ENCODE peak calls at places on chromosomes 2 and 18, in four cellular contexts. D is RKO, J is RCC 7860, Q is adrenal gland. G is an unnamed sample.

GRCh38 chr2:63661076-63661475 is 72.3 kb downstream of the MDH1 start:
- DNase-seq in D (peak), J (peak), Q (no peak), G (peak)

GRCh38 chr2:85022232-85022631 is 51.3 kb downstream of the KCMF1 start:
- DNase-seq in D (no peak), J (no peak), Q (no peak), G (no peak)

GRCh38 chr2:230327418-230328154 is 593 bp downstream of the SP140L start:
- DNase-seq in D (peak), J (no peak), Q (no peak), G (no peak)

GRCh38 chr2:36376319-36376765 is 20.8 kb downstream of the CRIM1 start:
- DNase-seq in D (no peak), J (peak), Q (peak), G (no peak)

GRCh38 chr2:105385703-105386540 is 12.9 kb downstream of the FHL2 start:
- DNase-seq in D (no peak), J (no peak), Q (no peak), G (no peak)

GRCh38 chr2:133484106-133484505 is 84.2 kb downstream of the NCKAP5 start:
- DNase-seq in D (no peak), J (no peak), Q (no peak), G (no peak)

GRCh38 chr2:96129528-96130120 is 8.7 kb downstream of the ASTL start:
- DNase-seq in D (no peak), J (no peak), Q (no peak), G (no peak)

GRCh38 chr2:231535961-231536360 is 5.7 kb upstream of the NMUR1 start:
- DNase-seq in D (no peak), J (no peak), Q (no peak), G (no peak)

GRCh38 chr2:143778981-143779380 is 649.8 kb downstream of the ARHGAP15 start:
- DNase-seq in D (peak), J (peak), Q (no peak), G (no peak)

GRCh38 chr18:51234117-51235010 is 36.9 kb upstream of the MEX3C start:
- DNase-seq in D (no peak), J (peak), Q (no peak), G (no peak)

GRCh38 chr18:23735021-23735464 is 45.8 kb downstream of the LAMA3 start:
- DNase-seq in D (no peak), J (peak), Q (no peak), G (no peak)

GRCh38 chr2:96164459-96165184 is 19.4 kb upstream of the DUSP2 start:
- DNase-seq in D (no peak), J (no peak), Q (no peak), G (no peak)

GRCh38 chr18:78983530-78983929 is 3.9 kb downstream of the SALL3 start:
- DNase-seq in D (no peak), J (no peak), Q (no peak), G (no peak)

GRCh38 chr2:172084734-172085459 is 410 bp upstream of the DLX1 start:
- DNase-seq in D (peak), J (peak), Q (peak), G (peak)

GRCh38 chr2:191951832-191952231 is 104.9 kb upstream of the CAVIN2 start:
- DNase-seq in D (no peak), J (no peak), Q (no peak), G (no peak)

GRCh38 chr2:117856415-117857210 is 42.1 kb downstream of the DDX18 start:
- DNase-seq in D (peak), J (peak), Q (no peak), G (peak)

GRCh38 chr2:148108377-148108776 is 87.5 kb downstream of the MBD5 start:
- DNase-seq in D (no peak), J (no peak), Q (no peak), G (no peak)

GRCh38 chr18:40624959-40625358 is 1330.1 kb upstream of the PIK3C3 start:
- DNase-seq in D (no peak), J (no peak), Q (no peak), G (no peak)

GRCh38 chr2:140863713-140864112 is 1267.1 kb downstream of the LRP1B start:
- DNase-seq in D (peak), J (peak), Q (no peak), G (peak)

GRCh38 chr2:29223851-29224692 is 108.9 kb downstream of the CLIP4 start:
- DNase-seq in D (peak), J (no peak), Q (peak), G (peak)

GRCh38 chr2:62596061-62596658 is 90.2 kb upstream of the TMEM17 start:
- DNase-seq in D (peak), J (peak), Q (no peak), G (no peak)

G was measured in RWPE1.